ENCODE peak calls at places on chromosomes 6 and 20, in four cellular contexts. U is GM12878, Q is GM12891, W is K562. E is an unnamed sample.

GRCh38 chr20:41347523-41348429 is 7.2 kb downstream of the LPIN3 start:
- DNase-seq in U (no peak), Q (no peak), W (no peak), E (no peak)

GRCh38 chr6:1179571-1180459 is 132.1 kb upstream of the FOXQ1 start:
- DNase-seq in U (no peak), Q (no peak), W (no peak), E (no peak)

GRCh38 chr20:61556116-61556515 is 304.1 kb downstream of the CDH4 start:
- DNase-seq in U (no peak), Q (no peak), W (no peak), E (no peak)

GRCh38 chr6:155126727-155127439 is 131.8 kb downstream of the TIAM2 start:
- DNase-seq in U (no peak), Q (no peak), W (peak), E (no peak)

GRCh38 chr6:39357998-39358686 is 35.6 kb upstream of the KCNK16 start:
- DNase-seq in U (no peak), Q (no peak), W (no peak), E (peak)

GRCh38 chr6:123895346-123895745 is 91.7 kb downstream of the NKAIN2 start:
- DNase-seq in U (no peak), Q (no peak), W (no peak), E (no peak)

GRCh38 chr6:34859951-34860350 is 27.9 kb downstream of the TAF11 start:
- DNase-seq in U (no peak), Q (no peak), W (peak), E (no peak)

GRCh38 chr20:2799688-2800589 is 488 bp downstream of the CPXM1 start:
- DNase-seq in U (no peak), Q (no peak), W (no peak), E (no peak)

GRCh38 chr20:17893480-17893879 is 75.1 kb downstream of the SNX5 start:
- DNase-seq in U (no peak), Q (no peak), W (no peak), E (no peak)

GRCh38 chr20:17896247-17896723 is 72.3 kb downstream of the SNX5 start:
- DNase-seq in U (no peak), Q (no peak), W (peak), E (no peak)

GRCh38 chr20:17896771-17897369 is 71.7 kb downstream of the SNX5 start:
- DNase-seq in U (peak), Q (no peak), W (peak), E (no peak)

GRCh38 chr20:17897566-17898307 is 70.9 kb downstream of the SNX5 start:
- DNase-seq in U (no peak), Q (no peak), W (no peak), E (no peak)

DNA sequence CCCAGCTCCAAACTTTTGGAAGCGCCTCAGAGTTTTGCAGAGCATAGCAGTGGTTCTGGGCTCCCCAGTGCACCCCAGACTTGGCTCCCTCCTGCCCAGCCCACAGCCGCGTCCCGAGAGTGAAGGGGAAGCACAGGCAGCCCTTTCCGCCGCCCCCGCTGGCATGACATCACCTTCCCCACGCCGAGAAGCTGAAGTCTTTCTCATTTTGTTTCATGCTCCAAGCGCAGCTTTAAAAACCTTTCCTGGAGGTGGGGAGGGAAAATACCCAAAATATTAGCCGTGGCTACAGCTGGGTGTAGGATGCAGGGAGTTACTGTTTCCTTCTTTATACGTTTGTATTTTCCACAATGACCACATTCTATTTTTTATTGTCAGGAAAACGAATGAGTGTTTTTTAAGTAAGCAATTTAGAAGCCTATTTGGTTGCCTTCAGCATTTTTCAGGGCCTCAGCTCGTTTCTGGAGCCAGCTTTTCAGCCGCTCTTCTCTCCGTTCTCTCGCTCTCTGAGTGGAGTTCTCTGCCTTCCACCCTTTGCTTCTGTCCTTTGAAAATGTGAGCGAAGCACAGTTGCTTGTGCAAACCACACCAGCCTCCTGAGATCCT is 72.8 kb downstream of the SNX5 start:
- DNase-seq in U (peak), Q (no peak), W (peak), E (no peak)
- TF ChIP-seq SPI1 in U (no peak), Q (peak), W (no peak), E (no peak)

DNA sequence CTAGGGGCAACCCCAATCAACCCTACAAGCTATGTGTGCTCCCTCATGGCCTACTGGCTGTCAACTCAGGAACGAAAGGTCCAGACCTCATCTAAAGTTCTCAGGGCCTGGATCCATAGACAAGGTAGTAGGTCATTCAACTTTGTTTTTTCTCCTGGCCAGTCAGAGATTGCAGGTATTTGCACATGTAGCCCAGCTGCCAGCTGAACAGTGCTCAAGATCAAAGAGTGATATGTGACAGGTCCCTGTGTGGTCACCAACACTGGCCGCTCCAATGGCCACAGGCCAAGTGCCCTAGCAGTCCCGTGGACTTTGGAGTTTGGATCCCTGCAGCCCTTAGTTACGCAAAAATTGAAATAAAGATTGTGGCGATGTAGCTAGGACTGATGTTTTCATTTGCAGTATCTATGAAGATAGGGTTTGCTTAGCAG is 60.6 kb upstream of the ATXN1 start:
- DNase-seq in U (no peak), Q (no peak), W (no peak), E (no peak)
- TF ChIP-seq SPI1 in U (no peak), Q (no peak), W (no peak), E (no peak)

GRCh38 chr20:63625771-63626423 is 1.0 kb downstream of the GMEB2 start:
- DNase-seq in U (no peak), Q (no peak), W (peak), E (no peak)

GRCh38 chr20:63628246-63628975 is 1.5 kb upstream of the GMEB2 start:
- DNase-seq in U (peak), Q (no peak), W (peak), E (peak)

GRCh38 chr20:63627129-63627699 is 313 bp upstream of the GMEB2 start:
- DNase-seq in U (peak), Q (peak), W (peak), E (peak)

GRCh38 chr20:63627700-63628245 is 872 bp upstream of the GMEB2 start:
- DNase-seq in U (no peak), Q (no peak), W (no peak), E (no peak)

DNA sequence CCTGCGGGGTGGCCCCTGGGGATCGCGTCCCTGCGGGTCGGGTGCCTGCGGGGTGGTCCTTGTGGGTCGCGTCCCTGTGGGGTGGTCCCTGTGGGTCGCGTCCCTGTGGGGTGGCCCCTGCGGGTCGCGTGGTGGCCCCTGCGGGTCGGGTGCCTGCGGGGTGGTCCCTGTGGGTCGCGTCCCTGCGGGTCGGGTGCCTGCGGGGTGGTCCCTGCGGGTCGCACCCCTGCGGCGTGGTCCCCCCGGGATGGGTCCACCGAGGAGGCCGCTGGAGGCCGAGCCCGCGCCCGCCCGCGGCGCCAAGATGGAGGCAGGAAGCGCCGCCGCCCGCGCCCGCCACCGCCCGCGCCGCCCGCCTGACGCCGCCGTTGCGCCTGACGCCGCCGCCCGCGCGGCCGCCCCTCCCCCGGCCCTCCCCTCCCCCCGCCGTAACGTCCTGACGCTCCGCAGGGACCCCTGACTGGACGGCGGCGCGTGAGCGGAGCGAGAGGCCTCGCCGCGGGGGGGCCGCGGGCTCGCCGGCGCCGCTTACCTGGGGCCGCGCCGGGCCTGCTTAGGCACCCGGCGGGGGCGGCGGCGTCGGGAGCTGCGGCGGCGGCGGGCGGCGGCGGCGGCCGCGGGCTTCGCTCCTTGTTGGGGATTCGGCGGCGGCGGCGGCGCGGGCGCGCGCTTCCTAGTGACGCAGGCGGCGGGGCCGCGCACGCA is at the start of gene GMEB2:
- DNase-seq in U (no peak), Q (peak), W (peak), E (peak)
- TF ChIP-seq SPI1 in U (no peak), Q (no peak), W (no peak), E (no peak)

DNA sequence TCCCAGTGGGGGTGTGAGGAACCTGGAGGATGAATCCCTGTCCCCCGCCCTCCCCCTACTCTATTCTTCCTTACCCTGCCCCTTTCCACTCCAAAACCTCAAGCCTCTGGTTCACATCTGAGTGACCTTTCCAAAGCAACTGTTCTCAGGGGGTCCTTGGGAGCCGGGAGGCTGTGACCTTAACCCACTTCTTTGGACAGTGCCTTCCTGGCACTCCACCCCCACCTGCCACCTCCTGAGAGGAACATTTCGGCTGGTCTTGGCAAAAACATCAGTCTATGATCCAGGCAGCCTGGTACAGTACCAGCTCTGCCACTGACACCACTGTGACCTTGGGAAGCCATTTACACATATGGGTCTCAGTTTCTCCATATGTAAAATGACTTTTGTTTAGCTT is 121.7 kb downstream of the MRPL14 start:
- DNase-seq in U (no peak), Q (no peak), W (no peak), E (no peak)
- TF ChIP-seq SPI1 in U (no peak), Q (no peak), W (no peak), E (no peak)

GRCh38 chr6:3232017-3232838 is 4.8 kb upstream of the TUBB2B start:
- DNase-seq in U (no peak), Q (no peak), W (no peak), E (no peak)
- TF ChIP-seq SPI1 in U (no peak), Q (no peak), W (no peak), E (no peak)

GRCh38 chr6:114342826-114343781 is at the start of gene HS3ST5:
- DNase-seq in U (no peak), Q (no peak), W (peak), E (no peak)
- TF ChIP-seq SPI1 in U (no peak), Q (no peak), W (no peak), E (no peak)

E was measured in HL-60.